ENCODE peak calls at places on chromosomes 5 and 9, in six cellular contexts. L, F, M, S, X and D are unnamed samples.
A peak's percentile ranks its signal among the peaks of the same experiment; 100 is the strongest.

GRCh38 chr5:138956801-138957200 is 81.7 kb upstream of the LRRTM2 start:
- DNase-seq in F (no peak), L (no peak), X (no peak), M (no peak), S (no peak), D (no peak)

GRCh38 chr9:136665704-136666363 is 3.1 kb downstream of the EGFL7 start:
- DNase-seq in S (no peak), L (peak; percentile 88), M (no peak), X (no peak), F (no peak), D (no peak)

GRCh38 chr9:108684288-108685025 is 171.3 kb downstream of the ACTL7B start:
- DNase-seq in F (no peak), S (no peak), X (no peak), L (no peak), M (no peak), D (no peak)

GRCh38 chr5:175697846-175698245 is 40.0 kb downstream of the HRH2 start:
- DNase-seq in X (no peak), S (no peak), L (no peak), M (no peak), F (no peak), D (no peak)

GRCh38 chr9:16637938-16638337 is 232.5 kb downstream of the BNC2 start:
- DNase-seq in M (no peak), S (no peak), F (no peak), X (no peak), L (no peak), D (no peak)

GRCh38 chr5:24621809-24622208 is 23.0 kb downstream of the CDH10 start:
- DNase-seq in S (no peak), L (no peak), X (no peak), F (no peak), M (no peak), D (no peak)

GRCh38 chr9:118222375-118222774 is 518.2 kb downstream of the TLR4 start:
- DNase-seq in S (no peak), F (no peak), X (no peak), L (no peak), M (peak; percentile 2), D (no peak)

GRCh38 chr5:180100621-180101450 is 29.3 kb upstream of the RNF130 start:
- DNase-seq in L (no peak), M (no peak), S (no peak), F (no peak), X (no peak), D (no peak)

GRCh38 chr9:70600479-70600878 is 186.0 kb upstream of the KLF9 start:
- DNase-seq in M (no peak), S (no peak), F (no peak), L (no peak), X (no peak), D (no peak)

GRCh38 chr9:2198956-2199635 is 183.9 kb downstream of the SMARCA2 start:
- DNase-seq in L (no peak), S (no peak), X (no peak), M (no peak), F (no peak), D (no peak)

GRCh38 chr5:148653840-148654781 is at the start of gene HTR4:
- DNase-seq in X (no peak), L (no peak), S (no peak), M (no peak), F (no peak), D (no peak)

GRCh38 chr9:79613145-79613544 is 41.4 kb downstream of the TLE4 start:
- DNase-seq in F (no peak), S (no peak), L (no peak), X (no peak), M (no peak), D (no peak)

GRCh38 chr9:9216934-9217333 is 1395.9 kb downstream of the PTPRD start:
- DNase-seq in S (no peak), F (no peak), L (no peak), X (no peak), M (no peak), D (no peak)

GRCh38 chr5:175652741-175653663 is 4.9 kb upstream of the HRH2 start:
- DNase-seq in S (no peak), X (no peak), F (no peak), L (no peak), M (no peak), D (no peak)

GRCh38 chr9:8876303-8876702 is 1076.7 kb upstream of the DMAC1 start:
- DNase-seq in X (no peak), F (no peak), S (no peak), M (no peak), L (no peak), D (no peak)

DNA sequence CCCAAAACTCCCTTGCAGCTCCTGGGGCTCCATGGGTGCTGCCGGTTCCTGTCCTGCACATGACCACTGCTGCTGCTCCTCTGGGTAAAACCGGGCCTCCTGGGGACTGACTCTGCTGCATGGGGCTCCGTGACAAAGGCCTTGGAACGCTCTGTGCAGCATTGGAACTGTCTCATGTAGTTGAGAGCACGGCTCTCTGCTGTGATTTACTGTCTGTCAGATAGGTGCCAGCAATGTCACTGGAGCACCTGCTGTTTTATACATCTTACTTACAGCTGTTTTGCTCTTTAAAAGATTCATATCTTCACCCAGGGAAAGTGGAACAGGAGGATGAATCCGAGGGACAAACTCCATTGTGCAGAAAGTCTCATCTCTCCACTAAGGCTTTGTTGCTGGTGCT is 138.1 kb downstream of the YIPF5 start:
- DNase-seq in S (no peak), M (no peak), X (no peak), L (no peak), F (no peak), D (no peak)
- TF ChIP-seq POLR2A in S (no peak), M (no peak), X (no peak), L (no peak), F (no peak), D (no peak)

GRCh38 chr9:86706391-86706790 is 240.9 kb downstream of the GAS1 start:
- DNase-seq in L (no peak), X (no peak), M (no peak), F (no peak), S (no peak), D (no peak)
- TF ChIP-seq TAF1 in L (no peak), X (no peak), M (no peak), F (no peak), S (no peak), D (no peak)

DNA sequence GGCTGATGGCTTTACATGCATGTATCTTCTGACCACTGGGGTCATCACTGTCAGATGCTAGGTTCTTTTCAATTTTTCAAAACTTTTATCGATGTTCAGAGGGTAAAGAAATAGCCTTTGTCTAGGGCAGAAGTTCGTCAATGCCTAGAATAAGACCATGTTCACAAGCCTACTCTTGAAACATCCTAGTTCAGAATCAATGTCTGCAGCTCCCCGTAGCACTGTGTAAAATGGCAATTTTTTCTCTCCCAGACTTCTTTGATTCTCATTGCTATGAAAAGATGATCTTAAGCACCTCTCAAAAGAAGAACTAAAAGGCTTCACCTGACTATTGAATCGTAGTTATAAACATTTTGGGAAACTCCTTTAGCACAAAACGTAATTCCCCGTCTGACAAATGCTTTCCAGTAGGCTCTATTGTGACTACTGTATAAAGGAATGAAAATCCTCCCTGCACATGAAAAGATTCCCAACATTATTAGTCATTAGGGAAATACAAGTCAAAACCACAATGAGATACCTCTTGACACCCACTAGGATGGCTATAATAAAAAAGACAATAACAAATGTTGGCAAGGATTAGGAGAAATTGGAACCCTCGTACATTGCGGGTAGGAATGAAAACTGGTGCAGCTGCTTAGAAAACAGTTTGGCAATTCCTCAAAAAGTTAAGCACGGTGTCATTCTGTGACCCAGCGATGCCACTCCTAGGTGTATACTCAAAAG is 263.5 kb downstream of the ARHGAP26 start:
- DNase-seq in F (no peak), M (no peak), S (no peak), L (no peak), X (no peak), D (no peak)
- TF ChIP-seq POLR2AphosphoS5 in F (no peak), M (no peak), S (no peak), L (no peak), X (no peak), D (no peak)

GRCh38 chr5:64811050-64811640 is 42.4 kb downstream of the CWC27 start:
- DNase-seq in S (no peak), M (no peak), F (peak; percentile 5), X (peak; percentile 57), L (peak; percentile 43), D (no peak)
- TF ChIP-seq POLR2A in S (no peak), M (no peak), F (no peak), X (no peak), L (no peak), D (no peak)

DNA sequence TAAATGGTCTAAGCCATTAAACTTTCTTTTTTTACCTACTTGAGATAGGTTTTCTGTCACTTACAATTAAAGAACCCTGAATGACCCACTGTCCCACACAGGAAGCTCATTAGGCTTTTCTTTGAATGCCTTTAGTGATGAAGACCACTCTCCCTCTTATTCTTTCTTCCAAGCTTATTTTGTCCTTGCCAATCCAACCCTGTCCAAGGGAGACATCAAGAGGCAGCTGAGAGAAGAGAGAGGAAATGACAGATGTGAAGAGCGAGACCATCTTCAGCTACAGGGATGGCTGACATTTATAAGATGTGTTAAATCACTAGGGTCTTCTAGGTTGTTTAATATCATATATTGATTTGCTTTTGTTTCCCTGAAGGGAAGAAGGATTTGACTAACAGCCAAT is 133.5 kb downstream of the FAM114A2 start:
- DNase-seq in F (no peak), S (no peak), M (no peak), L (no peak), X (no peak), D (no peak)
- TF ChIP-seq TAF1 in F (no peak), S (no peak), M (no peak), L (no peak), X (no peak), D (no peak)

DNA sequence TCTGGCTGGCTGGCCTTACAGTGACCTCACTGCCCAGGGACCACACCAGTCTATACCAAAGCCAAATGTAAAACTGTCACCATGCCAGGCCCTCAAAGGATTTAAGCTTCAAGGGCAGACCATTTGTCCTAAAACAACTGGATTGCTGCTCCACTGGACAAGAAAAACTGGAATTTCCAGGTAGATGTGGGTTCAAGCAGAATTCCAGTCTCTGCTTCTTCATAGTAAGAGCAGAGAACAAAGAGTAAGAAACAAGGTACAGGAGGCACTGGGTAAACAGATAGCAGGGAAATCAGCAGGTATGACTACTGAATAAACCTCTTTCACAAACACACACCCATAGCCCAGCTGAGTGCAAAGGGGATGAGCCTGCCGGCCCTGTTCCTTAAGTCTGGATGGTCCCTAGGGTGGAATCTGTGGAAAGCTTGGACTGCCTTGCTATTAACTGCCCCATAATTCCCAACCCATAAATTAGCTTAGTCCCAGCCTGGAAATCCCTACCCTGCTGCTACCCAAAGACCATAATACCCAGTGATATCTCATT is 5.5 kb downstream of the B4GALT1 start:
- DNase-seq in F (no peak), X (no peak), L (no peak), S (no peak), M (no peak), D (no peak)
- TF ChIP-seq POLR2AphosphoS5 in F (no peak), X (no peak), L (no peak), S (no peak), M (no peak), D (no peak)

GRCh38 chr9:37943329-37944265 is 39.7 kb upstream of the SLC25A51 start:
- DNase-seq in L (no peak), M (no peak), F (no peak), S (no peak), X (no peak), D (no peak)
- TF ChIP-seq POLR2A in L (no peak), M (no peak), F (no peak), S (no peak), X (no peak), D (no peak)